ENCODE peak calls at places on chromosome 18, in six cellular contexts. Q, V, K, Y, G and M are unnamed samples.

GRCh38 chr18:76367168-76367785 is 127.8 kb downstream of the ZNF516 start:
- DNase-seq in Q (no peak), K (no peak), Y (no peak), V (no peak), G (no peak), M (no peak)

GRCh38 chr18:12441475-12442035 is 33.8 kb downstream of the PRELID3A start:
- DNase-seq in Y (no peak), V (no peak), K (no peak), Q (no peak), G (no peak), M (no peak)

GRCh38 chr18:65751145-65752085 is 603 bp downstream of the CDH7 start:
- DNase-seq in Y (no peak), K (no peak), V (no peak), Q (no peak), G (no peak), M (no peak)

GRCh38 chr18:32803571-32803970 is 30.7 kb upstream of the KLHL14 start:
- DNase-seq in K (no peak), Q (no peak), G (peak; percentile 99), Y (peak; percentile 21), V (no peak), M (no peak)

GRCh38 chr18:45107425-45107824 is 426.7 kb downstream of the SETBP1 start:
- DNase-seq in G (no peak), Y (no peak), K (no peak), V (no peak), Q (no peak), M (no peak)

GRCh38 chr18:48545690-48546365 is 7.0 kb downstream of the CTIF start:
- DNase-seq in Q (peak; percentile 44), V (no peak), G (no peak), Y (no peak), K (peak; percentile 62), M (no peak)

GRCh38 chr18:2411381-2411977 is 159.8 kb downstream of the METTL4 start:
- DNase-seq in V (no peak), G (no peak), K (no peak), Y (no peak), Q (no peak), M (no peak)

GRCh38 chr18:12585218-12585617 is 72.7 kb downstream of the SPIRE1 start:
- DNase-seq in Y (no peak), K (no peak), G (no peak), V (no peak), Q (no peak), M (no peak)

GRCh38 chr18:77146249-77147080 is 13.9 kb upstream of the MBP start:
- DNase-seq in V (no peak), K (no peak), G (no peak), Y (no peak), Q (no peak), M (no peak)

GRCh38 chr18:74198453-74198852 is 50.1 kb downstream of the TIMM21 start:
- DNase-seq in K (no peak), Q (no peak), V (no peak), G (no peak), Y (no peak), M (no peak)

GRCh38 chr18:55328301-55328700 is 259.7 kb downstream of the TCF4 start:
- DNase-seq in K (no peak), G (no peak), Y (no peak), Q (no peak), V (no peak), M (no peak)

GRCh38 chr18:39571511-39571910 is 2005.9 kb upstream of the CELF4 start:
- DNase-seq in K (no peak), G (peak; percentile 10), V (no peak), Q (peak; percentile 29), Y (no peak), M (no peak)

GRCh38 chr18:48079885-48080284 is 149.4 kb upstream of the SMAD2 start:
- DNase-seq in G (no peak), Q (no peak), V (no peak), K (no peak), Y (no peak), M (no peak)

GRCh38 chr18:79234438-79234837 is 161.3 kb upstream of the NFATC1 start:
- DNase-seq in G (no peak), Q (no peak), K (no peak), V (no peak), Y (no peak), M (no peak)

GRCh38 chr18:79092869-79093268 is 23.7 kb downstream of the ATP9B start:
- DNase-seq in Y (no peak), Q (no peak), G (no peak), K (no peak), V (no peak), M (no peak)

GRCh38 chr18:28123401-28124030 is 53.4 kb downstream of the CDH2 start:
- DNase-seq in Y (no peak), V (no peak), Q (no peak), K (no peak), G (no peak), M (no peak)

GRCh38 chr18:57776767-57777166 is 26.3 kb downstream of the ATP8B1 start:
- DNase-seq in Q (peak; percentile 68), V (no peak), G (no peak), Y (no peak), K (no peak), M (no peak)

GRCh38 chr18:39487932-39488331 is 1922.3 kb upstream of the CELF4 start:
- DNase-seq in Q (no peak), Y (no peak), V (no peak), K (no peak), G (no peak), M (no peak)

GRCh38 chr18:354003-354402 is 86.2 kb upstream of the THOC1 start:
- DNase-seq in G (no peak), V (no peak), Q (no peak), Y (no peak), K (no peak), M (no peak)

GRCh38 chr18:79356435-79356834 is 39.3 kb upstream of the NFATC1 start:
- DNase-seq in Y (peak; percentile 37), Q (no peak), V (no peak), G (no peak), K (no peak), M (no peak)

GRCh38 chr18:3323900-3324299 is 62.0 kb downstream of the MYL12B start:
- DNase-seq in V (no peak), Q (no peak), Y (peak; percentile 7), G (no peak), K (no peak), M (no peak)

GRCh38 chr18:61209802-61210201 is 123.4 kb upstream of the CDH20 start:
- DNase-seq in Y (no peak), G (no peak), V (no peak), Q (no peak), K (no peak), M (no peak)

GRCh38 chr18:37424507-37424906 is 141.1 kb downstream of the CELF4 start:
- DNase-seq in G (no peak), K (no peak), Y (no peak), V (no peak), Q (no peak), M (no peak)

GRCh38 chr18:500556-501405 is at the start of gene COLEC12:
- DNase-seq in Q (peak; percentile 42), G (no peak), V (no peak), K (peak; percentile 58), Y (no peak), M (no peak)

GRCh38 chr18:26864658-26865057 is 849 bp downstream of the AQP4 start:
- DNase-seq in K (no peak), G (no peak), V (no peak), Q (no peak), Y (no peak), M (no peak)

GRCh38 chr18:54162431-54162830 is 62.0 kb downstream of the MBD2 start:
- DNase-seq in Q (no peak), V (no peak), Y (no peak), K (no peak), G (no peak), M (no peak)

GRCh38 chr18:60003610-60004185 is 103.9 kb downstream of the PMAIP1 start:
- DNase-seq in G (no peak), V (no peak), K (no peak), Q (no peak), Y (no peak), M (no peak)

GRCh38 chr18:35376742-35377695 is at the start of gene ZNF396:
- DNase-seq in K (peak; percentile 93), Q (peak; percentile 86), V (peak; percentile 23), Y (no peak), G (peak; percentile 52), M (no peak)

GRCh38 chr18:35376393-35376741 is 770 bp downstream of the ZNF396 start:
- DNase-seq in V (no peak), K (no peak), G (no peak), Y (no peak), Q (peak; percentile 52), M (no peak)

GRCh38 chr18:35378206-35378795 is 1.2 kb upstream of the ZNF396 start:
- DNase-seq in V (no peak), K (no peak), Y (no peak), Q (no peak), G (no peak), M (no peak)

GRCh38 chr18:35383136-35383535 is 6.0 kb upstream of the ZNF396 start:
- DNase-seq in G (no peak), Y (no peak), Q (no peak), K (no peak), V (no peak), M (no peak)

GRCh38 chr18:35379421-35379820 is 2.3 kb upstream of the ZNF396 start:
- DNase-seq in G (no peak), Y (no peak), Q (no peak), K (no peak), V (no peak), M (no peak)
- H3K4me1 ChIP-seq in G (peaks cover 6% of the 10 kb centered on the region), Y (no peaks in the 10 kb centered on the region), Q (peaks cover 4% of the 10 kb centered on the region), K (no peaks in the 10 kb centered on the region), V (peaks cover 16% of the 10 kb centered on the region), M (no peaks in the 10 kb centered on the region)

DNA sequence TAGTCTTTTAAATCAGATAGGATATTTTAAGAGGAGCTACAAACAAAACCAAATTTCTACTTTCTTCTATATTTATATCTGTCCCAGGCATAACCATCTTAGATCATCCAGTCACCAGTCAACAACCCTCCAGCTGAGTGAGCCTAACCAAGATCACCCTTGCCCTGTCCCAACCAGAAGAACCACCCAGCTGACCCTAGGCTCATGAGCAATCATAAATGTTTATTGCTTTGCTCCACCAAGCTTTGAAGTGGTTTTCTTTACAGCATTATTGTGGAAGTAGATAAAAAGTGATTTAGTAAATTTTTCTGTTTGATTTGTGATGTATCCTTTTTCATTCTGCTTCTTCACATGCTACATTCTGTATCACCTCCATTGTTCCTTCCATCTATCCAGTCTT is 167.2 kb upstream of the PIEZO2 start:
- DNase-seq in K (no peak), Y (no peak), V (no peak), G (no peak), Q (no peak), M (no peak)
- H3K9ac ChIP-seq in K (no peak overlapping the region), Y (no peak overlapping the region), V (no peak overlapping the region), G (no peak overlapping the region), Q (no peak overlapping the region), M (no peak overlapping the region)

GRCh38 chr18:5207471-5207870 is 10.4 kb upstream of the AKAIN1 start:
- DNase-seq in Y (no peak), V (no peak), K (no peak), Q (no peak), G (no peak), M (no peak)
- TF ChIP-seq ZNF274 in Y (no peak), V (no peak), K (no peak), Q (no peak), G (no peak), M (no peak)

DNA sequence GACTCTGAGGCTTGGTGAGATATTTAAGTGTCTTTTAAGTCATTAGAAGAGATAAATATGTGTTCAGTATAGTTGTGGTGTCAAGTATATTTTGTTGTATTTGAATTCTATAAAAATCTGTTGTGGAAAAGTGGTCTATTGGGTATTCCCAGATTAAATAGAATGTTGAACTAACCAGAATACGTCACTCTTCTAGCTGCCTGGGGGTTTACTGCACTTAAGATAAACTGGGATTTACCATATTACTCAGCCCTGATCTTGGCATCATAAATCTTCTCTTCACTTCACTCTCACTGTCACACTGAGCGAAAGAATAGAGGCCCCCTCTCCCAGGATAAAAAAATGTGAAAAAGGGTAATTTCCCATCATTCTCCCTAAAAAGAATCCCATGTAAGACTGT is 129.8 kb downstream of the BCL2 start:
- DNase-seq in G (no peak), V (no peak), Q (no peak), K (no peak), Y (no peak), M (no peak)
- H3K4me1 ChIP-seq in G (no peaks in the 10 kb centered on the region), V (no peaks in the 10 kb centered on the region), Q (no peaks in the 10 kb centered on the region), K (no peaks in the 10 kb centered on the region), Y (peaks cover 49% of the 10 kb centered on the region), M (no peaks in the 10 kb centered on the region)